ENCODE peak calls at places on chromosomes 3 and 15, in eight cellular contexts. One of them, this sample, is unnamed.

GRCh38 chr3:20008646-20009045 is 3.4 kb downstream of the PP2D1 start:
- DNase-seq in CD8-positive, alpha-beta T cell: no peak
- DNase-seq in effector memory CD4-positive, alpha-beta T cell: no peak
- DNase-seq in suprapubic skin: no peak
- DNase-seq in left ventricle myocardium inferior: no peak
- DNase-seq in uterus: no peak
- DNase-seq in GM23338: no peak
- DNase-seq in mesenchymal stem cell: no peak
- DNase-seq in this sample: no peak

GRCh38 chr3:11536936-11537612 is 106.6 kb downstream of the VGLL4 start:
- DNase-seq in CD8-positive, alpha-beta T cell: no peak
- DNase-seq in effector memory CD4-positive, alpha-beta T cell: no peak
- DNase-seq in suprapubic skin: no peak
- DNase-seq in left ventricle myocardium inferior: no peak
- DNase-seq in uterus: no peak
- DNase-seq in GM23338: no peak
- DNase-seq in mesenchymal stem cell: no peak
- DNase-seq in this sample: no peak

GRCh38 chr15:87577336-87577735 is 679.2 kb downstream of the NTRK3 start:
- DNase-seq in CD8-positive, alpha-beta T cell: no peak
- DNase-seq in effector memory CD4-positive, alpha-beta T cell: no peak
- DNase-seq in suprapubic skin: no peak
- DNase-seq in left ventricle myocardium inferior: no peak
- DNase-seq in uterus: no peak
- DNase-seq in GM23338: no peak
- DNase-seq in mesenchymal stem cell: no peak
- DNase-seq in this sample: no peak

GRCh38 chr3:127350172-127351050 is 62.6 kb upstream of the PRR20G start:
- DNase-seq in CD8-positive, alpha-beta T cell: no peak
- DNase-seq in effector memory CD4-positive, alpha-beta T cell: no peak
- DNase-seq in suprapubic skin: no peak
- DNase-seq in left ventricle myocardium inferior: no peak
- DNase-seq in uterus: no peak
- DNase-seq in GM23338: no peak
- DNase-seq in mesenchymal stem cell: no peak
- DNase-seq in this sample: no peak

GRCh38 chr3:74613060-74613459 is 1.4 kb downstream of the CNTN3 start:
- DNase-seq in CD8-positive, alpha-beta T cell: no peak
- DNase-seq in effector memory CD4-positive, alpha-beta T cell: no peak
- DNase-seq in suprapubic skin: no peak
- DNase-seq in left ventricle myocardium inferior: no peak
- DNase-seq in uterus: no peak
- DNase-seq in GM23338: no peak
- DNase-seq in mesenchymal stem cell: no peak
- DNase-seq in this sample: no peak

GRCh38 chr3:129399895-129400357 is 28.5 kb downstream of the EFCAB12 start:
- DNase-seq in CD8-positive, alpha-beta T cell: no peak
- DNase-seq in effector memory CD4-positive, alpha-beta T cell: no peak
- DNase-seq in suprapubic skin: no peak
- DNase-seq in left ventricle myocardium inferior: no peak
- DNase-seq in uterus: no peak
- DNase-seq in GM23338: no peak
- DNase-seq in mesenchymal stem cell: peak; percentile 30
- DNase-seq in this sample: peak; percentile 49

GRCh38 chr3:189941679-189942078 is 179.0 kb downstream of the P3H2 start:
- DNase-seq in CD8-positive, alpha-beta T cell: no peak
- DNase-seq in effector memory CD4-positive, alpha-beta T cell: no peak
- DNase-seq in suprapubic skin: no peak
- DNase-seq in left ventricle myocardium inferior: no peak
- DNase-seq in uterus: no peak
- DNase-seq in GM23338: no peak
- DNase-seq in mesenchymal stem cell: no peak
- DNase-seq in this sample: no peak

GRCh38 chr3:105367063-105367405 is 325 bp downstream of the ALCAM start:
- DNase-seq in CD8-positive, alpha-beta T cell: peak; percentile 24
- DNase-seq in effector memory CD4-positive, alpha-beta T cell: no peak
- DNase-seq in suprapubic skin: peak; percentile 78
- DNase-seq in left ventricle myocardium inferior: no peak
- DNase-seq in uterus: no peak
- DNase-seq in GM23338: peak; percentile 23
- DNase-seq in mesenchymal stem cell: peak; percentile 52
- DNase-seq in this sample: peak; percentile 74

GRCh38 chr15:89904519-89904918 is 8.2 kb downstream of the ARPIN start:
- DNase-seq in CD8-positive, alpha-beta T cell: no peak
- DNase-seq in effector memory CD4-positive, alpha-beta T cell: no peak
- DNase-seq in suprapubic skin: no peak
- DNase-seq in left ventricle myocardium inferior: no peak
- DNase-seq in uterus: no peak
- DNase-seq in GM23338: no peak
- DNase-seq in mesenchymal stem cell: no peak
- DNase-seq in this sample: no peak

GRCh38 chr15:66236806-66237205 is 16.7 kb downstream of the MEGF11 start:
- DNase-seq in CD8-positive, alpha-beta T cell: no peak
- DNase-seq in effector memory CD4-positive, alpha-beta T cell: no peak
- DNase-seq in suprapubic skin: no peak
- DNase-seq in left ventricle myocardium inferior: no peak
- DNase-seq in uterus: no peak
- DNase-seq in GM23338: no peak
- DNase-seq in mesenchymal stem cell: no peak
- DNase-seq in this sample: no peak

GRCh38 chr15:66239514-66239913 is 14.0 kb downstream of the MEGF11 start:
- DNase-seq in CD8-positive, alpha-beta T cell: no peak
- DNase-seq in effector memory CD4-positive, alpha-beta T cell: no peak
- DNase-seq in suprapubic skin: no peak
- DNase-seq in left ventricle myocardium inferior: no peak
- DNase-seq in uterus: no peak
- DNase-seq in GM23338: no peak
- DNase-seq in mesenchymal stem cell: no peak
- DNase-seq in this sample: no peak

GRCh38 chr15:66237513-66238235 is 15.9 kb downstream of the MEGF11 start:
- DNase-seq in CD8-positive, alpha-beta T cell: no peak
- DNase-seq in effector memory CD4-positive, alpha-beta T cell: no peak
- DNase-seq in suprapubic skin: no peak
- DNase-seq in left ventricle myocardium inferior: no peak
- DNase-seq in uterus: no peak
- DNase-seq in GM23338: no peak
- DNase-seq in mesenchymal stem cell: no peak
- DNase-seq in this sample: no peak

GRCh38 chr15:66240240-66240842 is 13.2 kb downstream of the MEGF11 start:
- DNase-seq in CD8-positive, alpha-beta T cell: no peak
- DNase-seq in effector memory CD4-positive, alpha-beta T cell: no peak
- DNase-seq in suprapubic skin: no peak
- DNase-seq in left ventricle myocardium inferior: no peak
- DNase-seq in uterus: no peak
- DNase-seq in GM23338: no peak
- DNase-seq in mesenchymal stem cell: no peak
- DNase-seq in this sample: no peak

DNA sequence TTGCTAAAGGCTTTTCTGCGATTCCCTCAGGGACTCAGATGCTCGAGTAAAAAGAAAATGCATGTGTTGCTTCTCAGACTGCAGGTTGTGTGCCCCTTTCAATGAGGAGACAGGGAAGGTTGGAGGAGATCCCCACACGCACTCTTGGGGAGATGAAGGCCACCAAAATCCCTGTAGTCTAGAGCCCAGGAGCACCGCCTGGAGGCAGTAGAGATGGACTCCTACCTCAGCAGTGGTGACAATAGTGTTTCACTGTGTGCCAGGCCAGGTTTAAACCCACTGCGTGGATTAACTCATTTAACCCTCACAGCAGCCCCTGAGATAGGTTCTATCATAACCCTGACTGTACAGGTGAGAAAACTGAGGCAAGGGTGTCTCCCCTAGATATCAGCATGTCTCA is 15.2 kb downstream of the MEGF11 start:
- DNase-seq in CD8-positive, alpha-beta T cell: no peak
- DNase-seq in effector memory CD4-positive, alpha-beta T cell: no peak
- DNase-seq in suprapubic skin: no peak
- DNase-seq in left ventricle myocardium inferior: no peak
- DNase-seq in uterus: no peak
- DNase-seq in GM23338: peak; percentile 60
- DNase-seq in mesenchymal stem cell: no peak
- DNase-seq in this sample: no peak
- H3K36me3 ChIP-seq in CD8-positive, alpha-beta T cell: no peaks in the 10 kb centered on the region
- H3K36me3 ChIP-seq in effector memory CD4-positive, alpha-beta T cell: no peaks in the 10 kb centered on the region
- H3K36me3 ChIP-seq in suprapubic skin: no peaks in the 10 kb centered on the region
- H3K36me3 ChIP-seq in left ventricle myocardium inferior: no peaks in the 10 kb centered on the region
- H3K36me3 ChIP-seq in uterus: no peaks in the 10 kb centered on the region
- H3K36me3 ChIP-seq in GM23338: no peaks in the 10 kb centered on the region
- H3K36me3 ChIP-seq in mesenchymal stem cell: no peaks in the 10 kb centered on the region
- H3K36me3 ChIP-seq in this sample: no peaks in the 10 kb centered on the region

GRCh38 chr3:122727766-122728165 is 47.1 kb downstream of the PARP14 start:
- DNase-seq in CD8-positive, alpha-beta T cell: no peak
- DNase-seq in effector memory CD4-positive, alpha-beta T cell: no peak
- DNase-seq in suprapubic skin: no peak
- DNase-seq in left ventricle myocardium inferior: no peak
- DNase-seq in uterus: no peak
- DNase-seq in GM23338: no peak
- DNase-seq in mesenchymal stem cell: no peak
- DNase-seq in this sample: no peak

GRCh38 chr3:122728186-122728585 is 47.5 kb downstream of the PARP14 start:
- DNase-seq in CD8-positive, alpha-beta T cell: no peak
- DNase-seq in effector memory CD4-positive, alpha-beta T cell: no peak
- DNase-seq in suprapubic skin: no peak
- DNase-seq in left ventricle myocardium inferior: no peak
- DNase-seq in uterus: no peak
- DNase-seq in GM23338: no peak
- DNase-seq in mesenchymal stem cell: no peak
- DNase-seq in this sample: no peak

GRCh38 chr3:122725106-122725505 is 44.5 kb downstream of the PARP14 start:
- DNase-seq in CD8-positive, alpha-beta T cell: no peak
- DNase-seq in effector memory CD4-positive, alpha-beta T cell: no peak
- DNase-seq in suprapubic skin: no peak
- DNase-seq in left ventricle myocardium inferior: no peak
- DNase-seq in uterus: no peak
- DNase-seq in GM23338: no peak
- DNase-seq in mesenchymal stem cell: no peak
- DNase-seq in this sample: peak; percentile 72

GRCh38 chr3:122728756-122729514 is 48.3 kb downstream of the PARP14 start:
- DNase-seq in CD8-positive, alpha-beta T cell: no peak
- DNase-seq in effector memory CD4-positive, alpha-beta T cell: no peak
- DNase-seq in suprapubic skin: no peak
- DNase-seq in left ventricle myocardium inferior: no peak
- DNase-seq in uterus: no peak
- DNase-seq in GM23338: no peak
- DNase-seq in mesenchymal stem cell: no peak
- DNase-seq in this sample: no peak

GRCh38 chr3:122727279-122727678 is 46.6 kb downstream of the PARP14 start:
- DNase-seq in CD8-positive, alpha-beta T cell: no peak
- DNase-seq in effector memory CD4-positive, alpha-beta T cell: no peak
- DNase-seq in suprapubic skin: no peak
- DNase-seq in left ventricle myocardium inferior: no peak
- DNase-seq in uterus: no peak
- DNase-seq in GM23338: no peak
- DNase-seq in mesenchymal stem cell: no peak
- DNase-seq in this sample: no peak
- H3K36me3 ChIP-seq in CD8-positive, alpha-beta T cell: no peaks in the 10 kb centered on the region
- H3K36me3 ChIP-seq in effector memory CD4-positive, alpha-beta T cell: peaks cover 11% of the 10 kb centered on the region
- H3K36me3 ChIP-seq in suprapubic skin: peaks cover 8% of the 10 kb centered on the region
- H3K36me3 ChIP-seq in left ventricle myocardium inferior: peaks cover 13% of the 10 kb centered on the region
- H3K36me3 ChIP-seq in uterus: no peaks in the 10 kb centered on the region
- H3K36me3 ChIP-seq in GM23338: no peaks in the 10 kb centered on the region
- H3K36me3 ChIP-seq in mesenchymal stem cell: peaks cover 7% of the 10 kb centered on the region
- H3K36me3 ChIP-seq in this sample: peaks cover 2% of the 10 kb centered on the region

GRCh38 chr15:23860290-23860751 is 173.2 kb upstream of the NDN start:
- DNase-seq in CD8-positive, alpha-beta T cell: no peak
- DNase-seq in effector memory CD4-positive, alpha-beta T cell: no peak
- DNase-seq in suprapubic skin: no peak
- DNase-seq in left ventricle myocardium inferior: no peak
- DNase-seq in uterus: no peak
- DNase-seq in GM23338: peak; percentile 80
- DNase-seq in mesenchymal stem cell: no peak
- DNase-seq in this sample: no peak
- H3K36me3 ChIP-seq in CD8-positive, alpha-beta T cell: no peaks in the 10 kb centered on the region
- H3K36me3 ChIP-seq in effector memory CD4-positive, alpha-beta T cell: no peaks in the 10 kb centered on the region
- H3K36me3 ChIP-seq in suprapubic skin: no peaks in the 10 kb centered on the region
- H3K36me3 ChIP-seq in left ventricle myocardium inferior: no peaks in the 10 kb centered on the region
- H3K36me3 ChIP-seq in uterus: no peaks in the 10 kb centered on the region
- H3K36me3 ChIP-seq in GM23338: no peaks in the 10 kb centered on the region
- H3K36me3 ChIP-seq in mesenchymal stem cell: no peaks in the 10 kb centered on the region
- H3K36me3 ChIP-seq in this sample: no peaks in the 10 kb centered on the region

GRCh38 chr15:93126496-93127083 is 37.6 kb upstream of the RGMA start:
- DNase-seq in CD8-positive, alpha-beta T cell: no peak
- DNase-seq in effector memory CD4-positive, alpha-beta T cell: no peak
- DNase-seq in suprapubic skin: no peak
- DNase-seq in left ventricle myocardium inferior: peak; percentile 76
- DNase-seq in uterus: peak; percentile 48
- DNase-seq in GM23338: no peak
- DNase-seq in mesenchymal stem cell: no peak
- DNase-seq in this sample: no peak

GRCh38 chr15:93124126-93124525 is 35.1 kb upstream of the RGMA start:
- DNase-seq in CD8-positive, alpha-beta T cell: no peak
- DNase-seq in effector memory CD4-positive, alpha-beta T cell: no peak
- DNase-seq in suprapubic skin: no peak
- DNase-seq in left ventricle myocardium inferior: no peak
- DNase-seq in uterus: no peak
- DNase-seq in GM23338: no peak
- DNase-seq in mesenchymal stem cell: no peak
- DNase-seq in this sample: no peak

GRCh38 chr15:93118904-93119303 is 29.9 kb upstream of the RGMA start:
- DNase-seq in CD8-positive, alpha-beta T cell: no peak
- DNase-seq in effector memory CD4-positive, alpha-beta T cell: no peak
- DNase-seq in suprapubic skin: no peak
- DNase-seq in left ventricle myocardium inferior: no peak
- DNase-seq in uterus: no peak
- DNase-seq in GM23338: no peak
- DNase-seq in mesenchymal stem cell: no peak
- DNase-seq in this sample: no peak

GRCh38 chr15:93121089-93121488 is 32.1 kb upstream of the RGMA start:
- DNase-seq in CD8-positive, alpha-beta T cell: no peak
- DNase-seq in effector memory CD4-positive, alpha-beta T cell: no peak
- DNase-seq in suprapubic skin: no peak
- DNase-seq in left ventricle myocardium inferior: no peak
- DNase-seq in uterus: no peak
- DNase-seq in GM23338: no peak
- DNase-seq in mesenchymal stem cell: no peak
- DNase-seq in this sample: no peak

DNA sequence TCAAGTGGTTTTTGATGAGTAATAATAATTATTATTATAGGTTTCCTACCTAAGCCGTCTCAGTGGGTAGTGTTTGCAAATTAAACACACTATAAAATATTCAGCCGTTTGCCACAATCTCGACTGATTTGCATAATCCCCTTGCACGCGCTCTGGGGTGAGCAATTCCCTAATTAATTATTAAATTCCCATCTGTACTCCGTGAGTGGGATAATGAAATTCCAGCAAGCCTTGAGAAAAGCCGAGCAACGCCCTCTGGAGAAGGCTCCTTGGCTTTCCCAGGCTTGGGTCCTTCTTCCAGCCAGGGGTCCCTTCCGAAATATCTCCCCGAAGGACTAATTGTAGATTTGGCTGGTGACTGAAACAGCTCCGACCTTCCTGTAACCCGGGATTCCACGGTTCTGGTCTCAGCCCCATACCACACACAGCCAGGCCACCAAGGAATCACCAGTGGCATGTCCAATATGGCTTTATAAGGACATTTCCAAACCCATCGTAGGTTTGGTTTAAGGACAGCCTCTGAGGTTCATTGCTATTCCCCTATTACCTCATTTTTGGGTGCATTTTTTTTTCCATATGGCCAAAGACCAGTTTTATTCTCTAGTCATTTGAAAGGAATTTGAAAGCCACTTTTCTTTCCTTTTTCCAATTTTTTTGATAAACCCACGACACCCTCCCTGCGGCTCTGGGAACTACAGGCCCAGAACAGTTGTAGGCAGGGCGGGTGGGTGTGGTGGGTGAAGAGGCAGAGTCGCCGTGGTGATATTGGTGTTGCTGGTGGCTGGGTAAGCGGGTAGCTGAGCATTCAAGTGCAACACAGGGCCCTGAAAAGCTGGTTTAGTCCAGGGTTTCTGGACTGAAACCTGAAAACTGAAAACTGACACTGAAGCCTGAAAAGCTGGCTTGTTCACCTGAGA is 33.2 kb upstream of the RGMA start:
- DNase-seq in CD8-positive, alpha-beta T cell: no peak
- DNase-seq in effector memory CD4-positive, alpha-beta T cell: no peak
- DNase-seq in suprapubic skin: no peak
- DNase-seq in left ventricle myocardium inferior: peak; percentile 35
- DNase-seq in uterus: no peak
- DNase-seq in GM23338: no peak
- DNase-seq in mesenchymal stem cell: no peak
- DNase-seq in this sample: no peak
- H3K36me3 ChIP-seq in CD8-positive, alpha-beta T cell: no peaks in the 10 kb centered on the region
- H3K36me3 ChIP-seq in effector memory CD4-positive, alpha-beta T cell: no peaks in the 10 kb centered on the region
- H3K36me3 ChIP-seq in suprapubic skin: no peaks in the 10 kb centered on the region
- H3K36me3 ChIP-seq in left ventricle myocardium inferior: no peaks in the 10 kb centered on the region
- H3K36me3 ChIP-seq in uterus: no peaks in the 10 kb centered on the region
- H3K36me3 ChIP-seq in GM23338: no peaks in the 10 kb centered on the region
- H3K36me3 ChIP-seq in mesenchymal stem cell: no peaks in the 10 kb centered on the region
- H3K36me3 ChIP-seq in this sample: no peaks in the 10 kb centered on the region

This sample was measured in kidney.